ENCODE peak calls at places on chromosomes 11 and 22, in six cellular contexts. F is aorta; Q is mucosa of descending colon; P is activated CD4-positive, alpha-beta T cell treated with anti-CD3 and anti-CD28 coated beads for 24 hours; S is psoas muscle; H is CD8-positive, alpha-beta T cell. T is an unnamed sample.

GRCh38 chr11:119641991-119642745 is 86.8 kb downstream of the NECTIN1 start:
- DNase-seq in F (no peak), Q (no peak), P (no peak), S (no peak), H (no peak), T (no peak)

GRCh38 chr11:32987851-32988250 is 27.8 kb upstream of the DEPDC7 start:
- DNase-seq in F (no peak), Q (no peak), P (no peak), S (no peak), H (no peak), T (no peak)

GRCh38 chr11:96260067-96260511 is 82.9 kb downstream of the MAML2 start:
- DNase-seq in F (no peak), Q (no peak), P (no peak), S (no peak), H (no peak), T (no peak)

GRCh38 chr22:43567691-43568308 is 156.0 kb downstream of the MPPED1 start:
- DNase-seq in F (no peak), Q (no peak), P (no peak), S (no peak), H (no peak), T (no peak)

GRCh38 chr11:69657911-69658605 is 17.1 kb downstream of the LTO1 start:
- DNase-seq in F (peak; percentile 6), Q (peak; percentile 35), P (no peak), S (peak; percentile 48), H (no peak), T (no peak)

GRCh38 chr22:29117799-29118477 is 45.1 kb downstream of the KREMEN1 start:
- DNase-seq in F (no peak), Q (no peak), P (no peak), S (no peak), H (no peak), T (no peak)

GRCh38 chr11:61333638-61334433 is 808 bp downstream of the TKFC start:
- DNase-seq in F (no peak), Q (no peak), P (no peak), S (no peak), H (no peak), T (no peak)

GRCh38 chr11:6705905-6706535 is 22.9 kb upstream of the MRPL17 start:
- DNase-seq in F (no peak), Q (no peak), P (no peak), S (no peak), H (no peak), T (peak; percentile 38)

GRCh38 chr22:43151251-43152000 is at the start of gene TSPO:
- DNase-seq in F (peak; percentile 91), Q (peak; percentile 87), P (peak; percentile 51), S (peak; percentile 91), H (peak; percentile 29), T (no peak)

T was measured in omental fat pad.